ENCODE peak calls at places on chromosomes 16 and 17, in four cellular contexts. P is stomach, H is kidney epithelial cell, O is A549. T is an unnamed sample.

GRCh38 chr17:64575431-64575830 is 68.7 kb downstream of the CEP95 start:
- DNase-seq in P (no peak), O (no peak), H (no peak), T (no peak)

GRCh38 chr16:80968386-80969113 is 38.1 kb downstream of the CMC2 start:
- DNase-seq in O (peak; percentile 20), P (no peak), H (peak; percentile 90), T (no peak)

GRCh38 chr17:38444151-38444550 is 15.9 kb downstream of the ARHGAP23 start:
- DNase-seq in O (peak; percentile 91), H (no peak), P (peak; percentile 78), T (peak; percentile 65)

GRCh38 chr17:28878981-28879380 is 18.6 kb downstream of the FLOT2 start:
- DNase-seq in O (peak; percentile 90), P (peak; percentile 35), H (no peak), T (peak; percentile 63)

GRCh38 chr17:79938696-79939435 is 96.8 kb downstream of the TBC1D16 start:
- DNase-seq in H (no peak), P (no peak), O (no peak), T (no peak)

GRCh38 chr16:23428351-23428750 is 24.6 kb downstream of the COG7 start:
- DNase-seq in H (no peak), P (no peak), O (no peak), T (peak; percentile 49)

GRCh38 chr17:35942588-35943186 is 826 bp downstream of the LYZL6 start:
- DNase-seq in H (no peak), P (no peak), O (no peak), T (no peak)

GRCh38 chr17:31595666-31596381 is 204.3 kb downstream of the RAB11FIP4 start:
- DNase-seq in H (no peak), P (no peak), O (no peak), T (no peak)

GRCh38 chr17:41773731-41774193 is 12.7 kb downstream of the JUP start:
- DNase-seq in H (no peak), O (no peak), P (no peak), T (peak; percentile 69)

GRCh38 chr17:46812624-46813318 is 5.7 kb downstream of the WNT3 start:
- DNase-seq in P (no peak), H (no peak), O (no peak), T (no peak)

GRCh38 chr17:14299261-14300093 is 1.4 kb upstream of the HS3ST3B1 start:
- DNase-seq in O (peak; percentile 23), H (no peak), P (peak; percentile 40), T (peak; percentile 61)

GRCh38 chr17:47757416-47757815 is 24.4 kb downstream of the TBX21 start:
- DNase-seq in P (no peak), H (no peak), O (no peak), T (no peak)

GRCh38 chr17:55577687-55578086 is 66.4 kb upstream of the SMIM36 start:
- DNase-seq in P (no peak), H (peak; percentile 62), O (no peak), T (no peak)
- H3K4me3 ChIP-seq in P (peak overlapping the region; percentile 14), H (no peak overlapping the region), O (no peak overlapping the region), T (no peak overlapping the region)

DNA sequence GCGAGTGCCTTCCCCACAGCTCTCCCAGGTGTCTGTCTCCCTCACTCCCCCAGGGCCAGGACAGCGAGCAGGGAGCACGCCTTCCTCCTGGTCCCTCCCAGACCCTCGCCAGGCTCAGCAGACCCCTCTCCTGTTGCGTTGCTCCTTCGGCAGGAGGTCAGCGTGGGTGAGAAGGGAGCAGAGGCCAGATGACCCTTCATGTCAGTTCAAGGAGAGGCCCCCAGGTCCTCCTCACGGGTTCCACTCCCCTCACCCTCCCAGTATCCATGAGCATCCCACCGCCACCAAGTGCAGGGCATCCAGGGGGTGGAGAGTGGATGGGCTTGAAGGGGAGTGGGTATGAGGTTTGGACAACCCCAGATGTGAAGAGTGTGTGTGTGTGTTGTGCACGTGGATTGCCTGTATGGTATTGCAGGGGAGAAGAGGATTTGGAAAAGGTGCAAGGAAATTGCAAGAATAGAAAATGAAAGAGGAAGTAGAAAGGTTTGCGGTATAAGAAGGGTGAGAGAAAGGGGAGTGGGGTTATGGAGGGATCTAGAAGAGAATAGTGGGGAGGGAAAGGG is 17.7 kb downstream of the SGCA start:
- DNase-seq in H (no peak), O (no peak), P (no peak), T (peak; percentile 84)
- H3K4me3 ChIP-seq in H (no peak overlapping the region), O (no peak overlapping the region), P (no peak overlapping the region), T (no peak overlapping the region)

GRCh38 chr16:83578146-83578545 is 229.6 kb upstream of the HSBP1 start:
- DNase-seq in O (no peak), H (no peak), P (no peak), T (no peak)

GRCh38 chr16:83579027-83579426 is 228.8 kb upstream of the HSBP1 start:
- DNase-seq in O (no peak), P (no peak), H (no peak), T (no peak)

GRCh38 chr16:83579431-83579830 is 228.3 kb upstream of the HSBP1 start:
- DNase-seq in P (no peak), H (no peak), O (no peak), T (no peak)

GRCh38 chr16:83581994-83582747 is 225.6 kb upstream of the HSBP1 start:
- DNase-seq in O (no peak), P (no peak), H (no peak), T (no peak)

GRCh38 chr16:83581082-83581481 is 226.7 kb upstream of the HSBP1 start:
- DNase-seq in P (no peak), O (no peak), H (peak; percentile 25), T (no peak)
- H3K4me3 ChIP-seq in P (no peak overlapping the region), O (no peak overlapping the region), H (no peak overlapping the region), T (no peak overlapping the region)

DNA sequence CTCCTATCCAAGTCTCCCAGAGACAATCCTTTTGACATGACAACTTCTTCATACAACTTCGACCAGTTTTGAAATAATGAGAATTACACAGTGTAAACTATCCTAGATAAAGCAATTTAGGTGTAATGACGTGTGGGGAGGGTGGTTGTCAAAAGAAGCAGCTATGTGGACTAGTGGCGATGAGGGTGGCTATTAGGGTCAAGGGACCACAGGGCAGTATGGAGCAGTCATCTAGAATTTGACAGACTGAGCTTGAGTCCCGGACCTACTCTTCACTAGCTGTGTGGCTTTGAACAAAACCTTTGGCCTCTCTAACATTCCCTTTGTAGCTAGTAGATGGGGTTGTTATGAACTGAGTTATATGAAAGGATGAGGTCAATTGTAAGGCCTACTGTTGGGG is 247.1 kb downstream of the HAPSTR1 start:
- DNase-seq in O (no peak), P (no peak), H (no peak), T (no peak)
- H3K4me3 ChIP-seq in O (no peak overlapping the region), P (no peak overlapping the region), H (no peak overlapping the region), T (no peak overlapping the region)

GRCh38 chr16:10579965-10580918 is at the start of gene EMP2:
- DNase-seq in P (peak; percentile 85), H (no peak), O (peak; percentile 90), T (peak; percentile 63)

GRCh38 chr16:10577305-10578202 is 2.8 kb downstream of the EMP2 start:
- DNase-seq in P (no peak), O (no peak), H (no peak), T (no peak)

GRCh38 chr16:10576390-10577304 is 3.8 kb downstream of the EMP2 start:
- DNase-seq in H (no peak), O (no peak), P (no peak), T (peak; percentile 18)

GRCh38 chr16:10579575-10579964 is 828 bp downstream of the EMP2 start:
- DNase-seq in H (no peak), P (no peak), O (no peak), T (no peak)

DNA sequence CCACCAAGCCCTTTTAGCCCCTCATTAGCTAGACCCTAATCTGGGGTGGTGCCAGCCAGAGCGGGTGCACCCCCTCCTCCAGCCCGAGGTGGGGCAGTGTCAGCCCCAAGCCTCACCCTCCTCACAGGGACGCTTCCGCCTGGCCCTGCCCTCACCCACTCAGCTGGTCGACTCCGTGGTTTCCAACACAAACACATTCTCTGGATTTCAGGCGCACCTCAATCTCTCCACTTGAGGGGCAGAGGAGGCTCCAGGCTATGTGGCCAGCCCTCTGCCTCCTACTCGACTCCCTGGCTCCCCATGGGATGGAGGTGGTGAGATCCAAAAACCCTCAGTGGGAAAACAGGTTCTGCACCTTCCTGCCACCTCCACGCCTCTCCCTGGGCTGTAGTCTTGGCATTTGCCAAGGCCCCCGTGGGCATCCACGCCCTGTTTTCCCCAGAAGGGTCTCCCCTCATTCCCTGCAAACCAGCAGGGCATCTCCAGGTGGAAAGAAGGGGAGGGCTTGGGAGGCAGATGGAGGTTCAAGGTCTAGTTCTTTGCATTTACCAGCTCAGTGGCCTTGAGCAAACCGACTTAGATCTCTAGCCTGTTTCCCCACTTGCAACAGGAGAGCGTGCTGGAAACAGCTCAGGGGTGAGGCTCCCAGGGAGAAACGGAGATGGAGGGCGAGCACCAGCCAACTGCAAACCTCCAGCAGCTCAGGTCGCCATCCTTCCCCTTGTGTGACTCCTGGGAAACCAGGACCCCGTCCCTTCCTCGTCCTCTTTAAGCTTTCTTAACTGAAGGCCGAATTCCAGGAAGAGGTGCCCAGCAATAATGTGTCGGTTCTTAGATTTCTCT is 1.7 kb downstream of the EMP2 start:
- DNase-seq in H (no peak), O (no peak), P (peak; percentile 39), T (no peak)
- H3K4me3 ChIP-seq in H (no peak overlapping the region), O (no peak overlapping the region), P (peak overlapping the region; percentile 89), T (no peak overlapping the region)

DNA sequence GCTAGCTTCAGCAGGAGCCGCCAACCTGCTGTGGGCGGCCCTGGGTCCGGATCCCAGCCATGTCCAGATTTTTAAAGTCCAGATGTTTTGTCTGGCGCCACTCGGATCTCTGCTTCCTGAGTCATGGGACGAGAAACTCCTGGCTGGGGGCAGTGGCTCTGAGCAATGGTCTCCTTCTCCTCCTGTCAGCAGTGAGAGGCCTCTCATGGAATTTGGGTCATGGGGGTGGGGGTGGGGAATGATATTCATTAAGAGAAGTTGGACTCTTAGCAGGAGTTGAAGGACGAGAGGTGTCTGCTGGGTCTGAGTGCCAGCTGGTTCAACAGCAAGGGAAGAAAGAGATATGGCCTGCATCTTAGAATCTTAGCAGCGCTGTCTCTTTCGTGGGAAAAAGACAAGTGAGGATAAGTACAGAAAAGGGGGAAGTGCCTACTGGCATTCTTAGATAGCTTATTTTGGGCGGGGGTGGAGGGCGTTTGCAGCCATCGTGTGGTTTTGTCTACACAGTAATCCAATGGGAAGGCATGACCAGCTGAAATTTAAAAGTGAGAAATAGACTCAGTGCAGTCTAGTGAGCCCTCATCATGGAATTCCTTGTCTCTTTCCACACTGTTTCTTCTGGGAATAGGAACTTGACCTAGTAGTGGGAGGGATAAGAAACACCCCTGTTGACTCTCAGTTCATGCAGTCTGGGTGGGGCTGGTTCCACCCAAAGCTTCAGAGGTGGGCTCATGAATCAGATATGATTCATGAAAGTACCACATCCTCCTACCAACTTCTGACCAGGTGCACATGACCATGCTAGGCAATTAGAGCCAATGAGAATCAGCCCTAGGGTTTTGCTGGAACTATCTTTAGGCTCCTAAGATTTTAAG is 80.5 kb downstream of the MYH13 start:
- DNase-seq in P (no peak), H (peak; percentile 49), O (no peak), T (peak; percentile 44)
- H3K4me3 ChIP-seq in P (no peak overlapping the region), H (no peak overlapping the region), O (no peak overlapping the region), T (peak overlapping the region; percentile 41)

DNA sequence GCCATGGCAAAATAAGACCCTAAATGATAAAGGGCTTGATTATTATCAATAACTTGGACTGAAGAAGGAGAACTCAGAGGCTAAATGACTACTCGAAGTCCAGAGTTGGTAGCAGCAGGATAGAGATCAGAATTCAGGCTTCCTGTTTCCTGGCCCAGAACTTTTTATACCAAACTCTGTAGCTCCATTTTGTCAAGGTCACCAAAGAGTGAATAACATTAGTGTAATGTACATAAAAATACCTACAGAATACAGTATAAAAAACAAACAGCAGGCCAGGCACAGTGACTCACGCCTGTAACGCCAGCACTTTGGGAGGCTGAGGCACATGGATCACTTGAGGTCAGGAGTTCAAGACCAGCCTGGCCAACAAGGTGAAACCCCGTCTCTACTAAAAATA is 79.0 kb downstream of the ARHGAP17 start:
- DNase-seq in H (no peak), P (no peak), O (no peak), T (no peak)
- H3K4me3 ChIP-seq in H (no peak overlapping the region), P (no peak overlapping the region), O (no peak overlapping the region), T (no peak overlapping the region)